ENCODE peak calls at places on chromosomes 2 and 18, in seven cellular contexts. One of them, this sample, is unnamed.

GRCh38 chr2:234137400-234138014 is 87.0 kb downstream of the SPP2 start:
- DNase-seq in mesendoderm: peak
- DNase-seq in IMR-90: peak
- DNase-seq in H1: no peak
- DNase-seq in mesenchymal stem cell: no peak
- DNase-seq in H9: no peak
- DNase-seq in neuronal stem cell: no peak
- DNase-seq in this sample: peak

GRCh38 chr18:24138884-24139616 is at the start of gene CABYR:
- DNase-seq in neuronal stem cell: peak
- DNase-seq in mesenchymal stem cell: peak
- DNase-seq in mesendoderm: peak
- DNase-seq in H1: peak
- DNase-seq in IMR-90: peak
- DNase-seq in H9: peak
- DNase-seq in this sample: peak

GRCh38 chr2:109138449-109138848 is 9.4 kb downstream of the SH3RF3 start:
- DNase-seq in neuronal stem cell: no peak
- DNase-seq in H1: no peak
- DNase-seq in mesenchymal stem cell: no peak
- DNase-seq in IMR-90: no peak
- DNase-seq in mesendoderm: no peak
- DNase-seq in H9: no peak
- DNase-seq in this sample: no peak

GRCh38 chr2:210475726-210476125 is 833 bp downstream of the LANCL1 start:
- DNase-seq in H1: no peak
- DNase-seq in IMR-90: no peak
- DNase-seq in neuronal stem cell: no peak
- DNase-seq in H9: no peak
- DNase-seq in mesendoderm: no peak
- DNase-seq in mesenchymal stem cell: no peak
- DNase-seq in this sample: no peak

GRCh38 chr2:206435738-206436137 is 7.6 kb upstream of the ADAM23 start:
- DNase-seq in H1: no peak
- DNase-seq in H9: no peak
- DNase-seq in neuronal stem cell: no peak
- DNase-seq in mesenchymal stem cell: peak
- DNase-seq in IMR-90: no peak
- DNase-seq in mesendoderm: no peak
- DNase-seq in this sample: no peak

GRCh38 chr18:9095297-9096012 is 7.0 kb upstream of the NDUFV2 start:
- DNase-seq in H1: no peak
- DNase-seq in mesenchymal stem cell: peak
- DNase-seq in IMR-90: peak
- DNase-seq in H9: no peak
- DNase-seq in mesendoderm: no peak
- DNase-seq in neuronal stem cell: no peak
- DNase-seq in this sample: no peak

GRCh38 chr2:44135771-44136170 is 32.9 kb upstream of the PPM1B start:
- DNase-seq in H9: no peak
- DNase-seq in neuronal stem cell: no peak
- DNase-seq in IMR-90: peak
- DNase-seq in mesendoderm: peak
- DNase-seq in mesenchymal stem cell: peak
- DNase-seq in H1: no peak
- DNase-seq in this sample: no peak

GRCh38 chr18:26868968-26869586 is 3.6 kb upstream of the AQP4 start:
- DNase-seq in mesendoderm: no peak
- DNase-seq in neuronal stem cell: no peak
- DNase-seq in IMR-90: no peak
- DNase-seq in mesenchymal stem cell: no peak
- DNase-seq in H9: no peak
- DNase-seq in H1: no peak
- DNase-seq in this sample: no peak

GRCh38 chr2:189613650-189614420 is 33.2 kb upstream of the SLC40A1 start:
- DNase-seq in mesenchymal stem cell: peak
- DNase-seq in mesendoderm: peak
- DNase-seq in IMR-90: peak
- DNase-seq in H1: no peak
- DNase-seq in H9: no peak
- DNase-seq in neuronal stem cell: no peak
- DNase-seq in this sample: no peak

GRCh38 chr2:88933077-88933476 is 241.6 kb downstream of the RPIA start:
- DNase-seq in mesendoderm: no peak
- DNase-seq in mesenchymal stem cell: no peak
- DNase-seq in H1: no peak
- DNase-seq in neuronal stem cell: no peak
- DNase-seq in IMR-90: no peak
- DNase-seq in H9: no peak
- DNase-seq in this sample: no peak

GRCh38 chr18:62632788-62633455 is 82.4 kb upstream of the PHLPP1 start:
- DNase-seq in mesenchymal stem cell: no peak
- DNase-seq in H1: no peak
- DNase-seq in mesendoderm: no peak
- DNase-seq in neuronal stem cell: no peak
- DNase-seq in IMR-90: no peak
- DNase-seq in H9: no peak
- DNase-seq in this sample: peak

GRCh38 chr2:130726614-130727180 is 2.2 kb upstream of the GPR148 start:
- DNase-seq in H9: no peak
- DNase-seq in IMR-90: no peak
- DNase-seq in H1: peak
- DNase-seq in mesendoderm: no peak
- DNase-seq in neuronal stem cell: no peak
- DNase-seq in mesenchymal stem cell: no peak
- DNase-seq in this sample: no peak

GRCh38 chr18:48007955-48008701 is 77.7 kb upstream of the SMAD2 start:
- DNase-seq in neuronal stem cell: peak
- DNase-seq in H1: peak
- DNase-seq in IMR-90: no peak
- DNase-seq in mesendoderm: peak
- DNase-seq in H9: peak
- DNase-seq in mesenchymal stem cell: peak
- DNase-seq in this sample: peak

GRCh38 chr2:128301501-128301966 is 17.1 kb downstream of the HS6ST1 start:
- DNase-seq in mesendoderm: no peak
- DNase-seq in IMR-90: peak
- DNase-seq in mesenchymal stem cell: peak
- DNase-seq in neuronal stem cell: no peak
- DNase-seq in H1: no peak
- DNase-seq in H9: no peak
- DNase-seq in this sample: peak

GRCh38 chr2:52336951-52337350 is 1305.0 kb upstream of the NRXN1 start:
- DNase-seq in IMR-90: no peak
- DNase-seq in H1: no peak
- DNase-seq in neuronal stem cell: no peak
- DNase-seq in H9: no peak
- DNase-seq in mesendoderm: peak
- DNase-seq in mesenchymal stem cell: peak
- DNase-seq in this sample: peak

GRCh38 chr2:50084086-50084843 is 930.0 kb upstream of the FSHR start:
- DNase-seq in mesendoderm: no peak
- DNase-seq in IMR-90: no peak
- DNase-seq in H1: no peak
- DNase-seq in mesenchymal stem cell: no peak
- DNase-seq in H9: no peak
- DNase-seq in neuronal stem cell: no peak
- DNase-seq in this sample: no peak

DNA sequence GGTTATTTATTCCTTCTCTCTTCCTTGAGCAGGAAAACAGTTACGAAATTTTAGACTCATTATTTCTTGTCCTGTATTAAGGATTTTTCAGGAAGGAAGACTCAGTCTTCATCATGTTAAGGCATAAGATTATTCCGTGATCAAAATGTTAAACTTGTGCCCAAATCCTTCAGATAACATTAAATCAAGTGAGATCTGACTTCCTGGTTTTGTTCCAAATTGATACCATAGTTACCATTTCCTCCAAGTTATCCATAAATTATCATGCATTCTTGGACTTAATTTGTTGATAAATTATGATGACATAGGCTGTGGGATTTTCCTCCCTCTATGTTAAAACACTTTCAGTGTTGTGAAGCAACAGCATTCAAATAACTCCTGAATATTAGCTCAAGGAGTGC is 31.9 kb downstream of the EFEMP1 start:
- DNase-seq in H1: no peak
- DNase-seq in mesendoderm: no peak
- DNase-seq in H9: no peak
- DNase-seq in IMR-90: no peak
- DNase-seq in mesenchymal stem cell: peak
- DNase-seq in neuronal stem cell: no peak
- DNase-seq in this sample: no peak
- H3K9ac ChIP-seq in H1: no peak
- H3K9ac ChIP-seq in mesendoderm: no peak
- H3K9ac ChIP-seq in H9: no peak
- H3K9ac ChIP-seq in IMR-90: no peak
- H3K9ac ChIP-seq in mesenchymal stem cell: peak
- H3K9ac ChIP-seq in neuronal stem cell: no peak
- H3K9ac ChIP-seq in this sample: no peak

GRCh38 chr2:237222178-237222577 is 136.5 kb downstream of the COPS8 start:
- DNase-seq in H9: no peak
- DNase-seq in mesenchymal stem cell: peak
- DNase-seq in neuronal stem cell: no peak
- DNase-seq in H1: no peak
- DNase-seq in IMR-90: peak
- DNase-seq in mesendoderm: no peak
- DNase-seq in this sample: no peak
- H3K4me2 ChIP-seq in H9: no peak
- H3K4me2 ChIP-seq in mesenchymal stem cell: no peak
- H3K4me2 ChIP-seq in neuronal stem cell: no peak
- H3K4me2 ChIP-seq in H1: no peak
- H3K4me2 ChIP-seq in IMR-90: no peak
- H3K4me2 ChIP-seq in mesendoderm: no peak
- H3K4me2 ChIP-seq in this sample: no peak

GRCh38 chr18:58161659-58162058 is 117.6 kb downstream of the NEDD4L start:
- DNase-seq in mesendoderm: peak
- DNase-seq in neuronal stem cell: no peak
- DNase-seq in H9: peak
- DNase-seq in mesenchymal stem cell: no peak
- DNase-seq in IMR-90: no peak
- DNase-seq in H1: no peak
- DNase-seq in this sample: peak
- H4K8ac ChIP-seq in mesendoderm: no peak
- H4K8ac ChIP-seq in neuronal stem cell: no peak
- H4K8ac ChIP-seq in H9: no peak
- H4K8ac ChIP-seq in mesenchymal stem cell: no peak
- H4K8ac ChIP-seq in IMR-90: no peak
- H4K8ac ChIP-seq in H1: no peak
- H4K8ac ChIP-seq in this sample: no peak

DNA sequence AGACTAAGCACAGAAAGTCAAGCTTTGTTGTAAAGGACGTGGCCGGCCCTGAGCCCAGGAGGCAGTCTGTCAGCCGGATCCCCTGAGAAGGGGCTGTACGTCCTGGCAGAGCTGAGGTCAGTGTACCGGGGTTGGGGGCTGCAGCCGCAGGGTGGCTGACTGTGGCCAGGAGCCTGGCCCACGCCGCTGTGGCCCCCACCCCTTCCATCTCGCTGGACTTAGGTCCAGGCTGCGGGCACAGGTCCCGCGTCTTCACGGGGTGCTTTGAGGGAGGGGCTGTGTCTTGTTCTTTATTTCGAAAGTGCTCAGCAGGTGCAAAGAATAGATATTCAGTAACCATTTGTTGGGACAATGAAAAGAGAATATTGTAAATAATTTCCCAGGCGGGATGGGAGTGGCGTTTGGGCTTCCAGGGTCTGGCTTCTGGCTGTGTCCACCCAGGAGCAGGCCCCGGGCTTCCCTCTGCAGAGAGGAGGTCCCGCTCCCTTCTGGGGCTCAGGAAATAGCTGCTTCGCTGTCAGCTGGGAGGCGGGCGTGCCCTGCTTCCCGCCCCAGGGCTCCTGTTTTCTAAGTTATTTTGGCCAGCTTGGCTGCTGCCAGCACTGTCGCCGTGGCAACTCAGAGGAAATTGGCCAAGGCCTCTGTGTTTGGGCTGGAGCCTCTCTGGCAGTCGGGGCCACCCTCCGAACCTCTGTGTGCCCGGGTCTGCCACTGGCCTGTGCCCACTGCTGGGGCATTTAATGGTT is 7.4 kb downstream of the NFATC1 start:
- DNase-seq in neuronal stem cell: no peak
- DNase-seq in mesenchymal stem cell: no peak
- DNase-seq in H1: no peak
- DNase-seq in mesendoderm: no peak
- DNase-seq in H9: no peak
- DNase-seq in IMR-90: no peak
- DNase-seq in this sample: peak
- H3K9ac ChIP-seq in neuronal stem cell: peak
- H3K9ac ChIP-seq in mesenchymal stem cell: peak
- H3K9ac ChIP-seq in H1: no peak
- H3K9ac ChIP-seq in mesendoderm: no peak
- H3K9ac ChIP-seq in H9: no peak
- H3K9ac ChIP-seq in IMR-90: no peak
- H3K9ac ChIP-seq in this sample: no peak

DNA sequence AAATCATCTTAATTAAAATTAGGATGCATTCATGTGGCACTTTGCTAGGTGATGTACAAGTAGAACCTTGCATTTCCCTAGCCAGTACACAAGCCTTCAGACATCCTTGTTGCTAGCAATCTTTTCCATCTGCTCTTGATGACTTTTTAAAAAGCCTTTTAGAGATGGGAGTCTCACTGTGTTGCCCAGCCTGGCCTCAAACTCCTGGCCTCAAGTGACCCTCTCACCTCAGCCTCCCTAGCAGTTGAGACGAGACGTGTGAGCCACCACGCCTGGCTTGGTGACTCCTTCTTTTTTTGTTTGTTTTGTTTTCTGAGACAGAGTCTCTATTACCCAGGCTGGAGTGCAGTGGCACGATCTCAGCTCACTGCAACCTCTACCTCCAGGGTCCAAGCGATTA is 1.7 kb upstream of the CCDC88A start:
- DNase-seq in neuronal stem cell: no peak
- DNase-seq in IMR-90: no peak
- DNase-seq in mesenchymal stem cell: no peak
- DNase-seq in H1: no peak
- DNase-seq in H9: no peak
- DNase-seq in mesendoderm: no peak
- DNase-seq in this sample: no peak
- H3K4me2 ChIP-seq in neuronal stem cell: no peak
- H3K4me2 ChIP-seq in IMR-90: no peak
- H3K4me2 ChIP-seq in mesenchymal stem cell: no peak
- H3K4me2 ChIP-seq in H1: no peak
- H3K4me2 ChIP-seq in H9: no peak
- H3K4me2 ChIP-seq in mesendoderm: no peak
- H3K4me2 ChIP-seq in this sample: no peak

GRCh38 chr18:3306391-3306790 is 44.5 kb downstream of the MYL12B start:
- DNase-seq in IMR-90: no peak
- DNase-seq in H1: no peak
- DNase-seq in mesendoderm: no peak
- DNase-seq in H9: no peak
- DNase-seq in mesenchymal stem cell: no peak
- DNase-seq in neuronal stem cell: no peak
- DNase-seq in this sample: no peak
- H4K8ac ChIP-seq in IMR-90: no peak
- H4K8ac ChIP-seq in H1: no peak
- H4K8ac ChIP-seq in mesendoderm: no peak
- H4K8ac ChIP-seq in H9: no peak
- H4K8ac ChIP-seq in mesenchymal stem cell: no peak
- H4K8ac ChIP-seq in neuronal stem cell: no peak
- H4K8ac ChIP-seq in this sample: no peak

GRCh38 chr2:855177-855576 is 95.5 kb upstream of the SNTG2 start:
- DNase-seq in mesendoderm: no peak
- DNase-seq in IMR-90: no peak
- DNase-seq in neuronal stem cell: no peak
- DNase-seq in mesenchymal stem cell: no peak
- DNase-seq in H1: no peak
- DNase-seq in H9: no peak
- DNase-seq in this sample: no peak
- H3K9ac ChIP-seq in mesendoderm: no peak
- H3K9ac ChIP-seq in IMR-90: no peak
- H3K9ac ChIP-seq in neuronal stem cell: no peak
- H3K9ac ChIP-seq in mesenchymal stem cell: no peak
- H3K9ac ChIP-seq in H1: no peak
- H3K9ac ChIP-seq in H9: no peak
- H3K9ac ChIP-seq in this sample: no peak